ENCODE peak calls at places on chromosomes 12 and 14, in seven cellular contexts. S, H, M, F, U, C and B are unnamed samples. For H3K9me3 and H3K36me3, the result is how much of the 10 kb centered on the place peaks cover.

GRCh38 chr14:63960926-63961567 is 108.2 kb downstream of the SYNE2 start:
- DNase-seq in U (no peak), S (no peak), H (no peak), F (no peak), C (no peak), M (no peak), B (no peak)

GRCh38 chr12:76284816-76285750 is 63.1 kb downstream of the BBS10 start:
- DNase-seq in C (no peak), F (no peak), U (no peak), S (no peak), H (no peak), M (no peak), B (no peak)

GRCh38 chr14:80535171-80535570 is 323.9 kb upstream of the DIO2 start:
- DNase-seq in C (no peak), S (no peak), F (no peak), M (no peak), H (no peak), U (no peak), B (no peak)

GRCh38 chr12:14768823-14769405 is 34.4 kb downstream of the WBP11 start:
- DNase-seq in F (peak), U (peak), C (no peak), H (peak), S (peak), M (peak), B (peak)

GRCh38 chr14:56482306-56482705 is 97.3 kb upstream of the TMEM260 start:
- DNase-seq in M (no peak), U (no peak), S (no peak), C (no peak), H (no peak), F (no peak), B (no peak)

GRCh38 chr12:7101694-7102131 is 7.3 kb downstream of the C1RL start:
- DNase-seq in F (no peak), U (no peak), S (peak), C (peak), H (no peak), M (no peak), B (no peak)

GRCh38 chr14:100669468-100669867 is 57.2 kb upstream of the DLK1 start:
- DNase-seq in H (no peak), F (no peak), C (no peak), M (no peak), U (no peak), S (peak), B (peak)

GRCh38 chr12:19003110-19003509 is 126.4 kb upstream of the PLEKHA5 start:
- DNase-seq in U (no peak), H (no peak), S (no peak), M (no peak), C (no peak), F (no peak), B (no peak)

GRCh38 chr14:102795060-102795925 is 18.0 kb downstream of the TRAF3 start:
- DNase-seq in C (no peak), M (peak), H (peak), U (no peak), F (peak), S (no peak), B (no peak)

GRCh38 chr12:74285773-74286172 is 251.9 kb upstream of the ATXN7L3B start:
- DNase-seq in U (no peak), H (no peak), M (no peak), S (no peak), C (no peak), F (no peak), B (no peak)

GRCh38 chr12:132596016-132596415 is 14.4 kb downstream of the LRCOL1 start:
- DNase-seq in U (no peak), C (no peak), S (no peak), F (no peak), H (no peak), M (no peak), B (peak)

GRCh38 chr14:21103165-21103709 is 2.4 kb downstream of the TMEM253 start:
- DNase-seq in S (no peak), C (peak), H (no peak), U (no peak), M (no peak), F (no peak), B (no peak)

GRCh38 chr14:21104448-21105060 is 3.7 kb downstream of the TMEM253 start:
- DNase-seq in F (peak), S (peak), C (peak), M (peak), H (peak), U (no peak), B (peak)

GRCh38 chr14:21105095-21105494 is 4.2 kb downstream of the TMEM253 start:
- DNase-seq in H (no peak), F (no peak), S (no peak), C (peak), M (no peak), U (no peak), B (peak)

GRCh38 chr14:21102472-21103164 is 1.8 kb downstream of the TMEM253 start:
- DNase-seq in H (no peak), C (peak), S (no peak), U (no peak), F (no peak), M (no peak), B (no peak)

DNA sequence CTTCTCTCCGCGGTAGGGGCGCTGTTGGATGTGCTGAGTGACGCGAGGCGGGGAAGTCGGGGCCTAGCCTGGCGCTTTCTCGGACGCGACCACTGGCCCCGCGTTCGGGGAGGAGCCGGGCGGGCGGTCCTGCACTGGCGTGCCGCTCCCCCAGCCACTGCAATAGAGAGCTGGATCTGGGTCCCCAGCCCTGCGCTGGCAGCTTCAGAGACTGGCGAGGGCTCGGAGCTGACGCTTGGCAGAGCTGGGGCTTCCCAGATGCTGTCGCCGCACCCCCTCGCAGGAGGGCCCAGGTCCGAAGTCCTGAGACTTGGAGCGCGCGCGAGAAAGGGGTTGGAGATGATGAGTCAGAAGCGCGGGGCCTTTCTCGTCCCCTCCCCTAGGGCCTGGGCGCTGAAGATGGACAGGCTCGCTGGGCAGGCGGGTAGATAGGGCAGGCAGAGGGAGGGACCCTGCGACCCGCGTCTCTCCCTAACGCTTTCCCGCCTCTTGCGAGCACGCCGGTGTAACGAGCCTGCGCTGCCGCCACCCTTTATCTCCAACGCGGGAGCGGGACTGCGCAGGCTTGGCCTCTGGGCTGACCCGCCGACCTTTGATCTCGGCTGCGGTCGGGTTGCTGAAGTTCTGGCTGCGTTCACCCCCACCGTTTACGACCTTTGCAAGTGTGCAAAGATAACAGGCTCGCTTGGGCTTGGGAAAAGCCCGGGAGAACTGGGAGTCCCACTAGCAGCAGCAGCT is 3.0 kb downstream of the TMEM253 start:
- DNase-seq in U (peak), H (peak), S (peak), F (peak), M (peak), C (peak), B (peak)
- TF ChIP-seq EP300 in U (no peak), H (no peak), S (no peak), F (peak), M (no peak), C (no peak), B (no peak)

GRCh38 chr14:45757655-45758054 is 504.7 kb upstream of the MIS18BP1 start:
- DNase-seq in F (no peak), S (no peak), H (no peak), M (no peak), C (no peak), U (no peak), B (no peak)
- H3K9me3 ChIP-seq in F (under half), S (under half), H (under half), M (under half), C (under half), U (under half), B (under half)

GRCh38 chr12:118044075-118044474 is 16.9 kb downstream of the WSB2 start:
- DNase-seq in U (no peak), C (no peak), H (no peak), M (no peak), F (no peak), S (no peak), B (no peak)
- H3K36me3 ChIP-seq in U (under half), C (half or more), H (half or more), M (under half), F (under half), S (under half), B (half or more)

GRCh38 chr14:36260970-36261640 is 59.3 kb downstream of the MBIP start:
- DNase-seq in C (no peak), S (no peak), U (no peak), H (no peak), M (no peak), F (no peak), B (no peak)
- TF ChIP-seq EP300 in C (no peak), S (no peak), U (no peak), H (no peak), M (no peak), F (no peak), B (no peak)

DNA sequence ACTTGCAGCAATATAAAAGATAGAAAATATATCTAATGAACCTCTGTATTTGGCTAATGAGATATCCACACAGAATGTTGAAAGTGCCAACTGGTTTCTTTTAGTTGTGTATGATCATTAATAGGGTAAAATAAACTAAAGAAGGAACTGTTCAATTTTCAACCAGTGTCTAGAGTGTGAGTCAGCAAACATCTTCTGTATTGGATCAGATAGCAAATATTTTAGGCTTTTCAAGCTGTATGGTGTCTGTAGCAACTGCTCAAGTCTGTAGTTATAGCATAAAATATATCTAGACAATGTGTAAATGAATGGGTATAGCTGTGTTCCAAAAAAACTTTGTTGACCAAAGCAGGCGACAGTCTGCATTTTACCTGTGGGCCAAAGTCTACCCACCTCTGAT is 23.5 kb upstream of the NOVA1 start:
- DNase-seq in H (no peak), S (no peak), M (no peak), F (no peak), U (no peak), C (no peak), B (no peak)
- H3K9me3 ChIP-seq in H (under half), S (under half), M (under half), F (under half), U (under half), C (under half), B (under half)

DNA sequence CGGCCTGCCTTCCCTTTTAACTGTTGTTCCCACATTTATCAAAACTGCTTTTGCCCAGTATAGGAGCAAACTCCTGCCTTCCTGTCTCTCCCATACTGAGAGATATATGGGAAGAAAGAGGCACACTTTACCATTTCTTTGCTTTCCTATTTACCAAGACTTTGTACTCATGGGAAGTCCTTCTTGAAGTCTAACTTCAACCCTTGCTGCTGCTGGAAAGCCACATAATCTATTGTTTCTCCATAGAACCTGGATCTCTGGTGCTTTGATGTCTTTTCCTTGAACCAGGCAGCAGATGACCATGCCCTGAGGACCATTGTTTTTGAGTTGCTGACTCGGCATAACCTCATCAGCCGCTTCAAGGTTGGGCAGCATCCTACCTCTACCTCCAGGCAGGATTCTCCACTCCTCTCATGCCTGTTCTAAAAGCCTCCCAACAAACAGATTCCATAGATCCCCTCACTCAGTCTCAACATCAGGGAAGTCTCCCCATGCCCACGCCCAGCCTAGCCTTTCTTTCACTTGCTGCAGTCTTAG is 18.4 kb downstream of the PPP1R1A start:
- DNase-seq in M (no peak), F (no peak), U (no peak), C (no peak), S (no peak), H (no peak), B (no peak)
- H3K36me3 ChIP-seq in M (under half), F (under half), U (under half), C (under half), S (under half), H (under half), B (under half)